ENCODE peak calls at places on chromosome 2, in six cellular contexts. H is HTR-8/SVneo; L is heart left ventricle; J is GDM1; Y is activated CD4-positive, CD25-positive, alpha-beta regulatory T cell; X is GM12865. O is an unnamed sample.

GRCh38 chr2:211144078-211144477 is 587.7 kb downstream of the CPS1 start:
- DNase-seq in J (no peak), L (no peak), Y (no peak), X (no peak), H (peak), O (no peak)

GRCh38 chr2:120605231-120605935 is 130.3 kb upstream of the GLI2 start:
- DNase-seq in X (no peak), Y (no peak), L (no peak), H (no peak), J (peak), O (no peak)

GRCh38 chr2:165239230-165239629 is at the start of gene SCN2A:
- DNase-seq in X (peak), Y (no peak), H (peak), J (no peak), L (no peak), O (peak)

GRCh38 chr2:62197017-62197586 is 1.2 kb downstream of the B3GNT2 start:
- DNase-seq in X (peak), H (no peak), J (no peak), L (peak), Y (no peak), O (peak)

GRCh38 chr2:101188683-101189405 is 37.7 kb upstream of the TBC1D8 start:
- DNase-seq in L (no peak), X (no peak), Y (no peak), J (no peak), H (peak), O (no peak)

GRCh38 chr2:68716948-68717661 is 17.5 kb upstream of the ARHGAP25 start:
- DNase-seq in X (peak), H (no peak), L (no peak), Y (no peak), J (no peak), O (no peak)

GRCh38 chr2:227717687-227718567 is at the start of gene SLC19A3:
- DNase-seq in Y (no peak), L (peak), J (no peak), H (peak), X (peak), O (no peak)

GRCh38 chr2:222448806-222449205 is 24.5 kb downstream of the SGPP2 start:
- DNase-seq in Y (no peak), J (no peak), H (peak), L (peak), X (no peak), O (no peak)

GRCh38 chr2:145158051-145158586 is 638.2 kb upstream of the ZEB2 start:
- DNase-seq in H (no peak), L (peak), Y (no peak), X (no peak), J (no peak), O (no peak)